ENCODE peak calls at places on chromosome 3, in six cellular contexts. One of them, this sample, is unnamed.

GRCh38 chr3:80227216-80227615 is 459.4 kb upstream of the ROBO1 start:
- DNase-seq in kidney glomerular epithelial cell: no peak
- DNase-seq in NCI-H1694: no peak
- DNase-seq in Right ventricle myocardium superior: no peak
- DNase-seq in astrocyte: peak; percentile 18
- DNase-seq in heart right ventricle: no peak
- DNase-seq in this sample: no peak

GRCh38 chr3:58630081-58630709 is 36.4 kb downstream of the FAM3D start:
- DNase-seq in heart right ventricle: peak; percentile 78
- DNase-seq in kidney glomerular epithelial cell: peak; percentile 47
- DNase-seq in astrocyte: peak; percentile 33
- DNase-seq in NCI-H1694: peak; percentile 17
- DNase-seq in Right ventricle myocardium superior: no peak
- DNase-seq in this sample: no peak

GRCh38 chr3:138509586-138509985 is 75.2 kb downstream of the ESYT3 start:
- DNase-seq in astrocyte: peak; percentile 1
- DNase-seq in kidney glomerular epithelial cell: no peak
- DNase-seq in heart right ventricle: no peak
- DNase-seq in Right ventricle myocardium superior: no peak
- DNase-seq in NCI-H1694: no peak
- DNase-seq in this sample: no peak

GRCh38 chr3:10164546-10165393 is at the start of gene IRAK2:
- DNase-seq in NCI-H1694: no peak
- DNase-seq in kidney glomerular epithelial cell: peak; percentile 51
- DNase-seq in heart right ventricle: peak; percentile 70
- DNase-seq in astrocyte: peak; percentile 25
- DNase-seq in Right ventricle myocardium superior: peak; percentile 87
- DNase-seq in this sample: no peak

GRCh38 chr3:135491478-135491877 is 474.1 kb upstream of the PPP2R3A start:
- DNase-seq in NCI-H1694: no peak
- DNase-seq in Right ventricle myocardium superior: no peak
- DNase-seq in heart right ventricle: no peak
- DNase-seq in astrocyte: no peak
- DNase-seq in kidney glomerular epithelial cell: no peak
- DNase-seq in this sample: no peak

GRCh38 chr3:88984266-88984665 is 123.2 kb upstream of the EPHA3 start:
- DNase-seq in heart right ventricle: no peak
- DNase-seq in NCI-H1694: no peak
- DNase-seq in kidney glomerular epithelial cell: no peak
- DNase-seq in astrocyte: peak; percentile 63
- DNase-seq in Right ventricle myocardium superior: no peak
- DNase-seq in this sample: no peak

GRCh38 chr3:47022540-47023161 is 43.2 kb downstream of the NBEAL2 start:
- DNase-seq in astrocyte: no peak
- DNase-seq in Right ventricle myocardium superior: no peak
- DNase-seq in kidney glomerular epithelial cell: no peak
- DNase-seq in NCI-H1694: no peak
- DNase-seq in heart right ventricle: no peak
- DNase-seq in this sample: no peak

GRCh38 chr3:149635396-149635795 is 22.4 kb downstream of the WWTR1 start:
- DNase-seq in Right ventricle myocardium superior: no peak
- DNase-seq in astrocyte: no peak
- DNase-seq in heart right ventricle: no peak
- DNase-seq in kidney glomerular epithelial cell: no peak
- DNase-seq in NCI-H1694: no peak
- DNase-seq in this sample: no peak

GRCh38 chr3:150106752-150107428 is 136.2 kb upstream of the PFN2 start:
- DNase-seq in heart right ventricle: no peak
- DNase-seq in Right ventricle myocardium superior: no peak
- DNase-seq in NCI-H1694: no peak
- DNase-seq in kidney glomerular epithelial cell: peak; percentile 75
- DNase-seq in astrocyte: peak; percentile 90
- DNase-seq in this sample: no peak

GRCh38 chr3:134867277-134867676 is 72.2 kb downstream of the EPHB1 start:
- DNase-seq in heart right ventricle: no peak
- DNase-seq in astrocyte: no peak
- DNase-seq in kidney glomerular epithelial cell: no peak
- DNase-seq in Right ventricle myocardium superior: no peak
- DNase-seq in NCI-H1694: no peak
- DNase-seq in this sample: no peak

GRCh38 chr3:122793568-122794416 is at the start of gene HSPBAP1:
- DNase-seq in NCI-H1694: no peak
- DNase-seq in kidney glomerular epithelial cell: no peak
- DNase-seq in Right ventricle myocardium superior: peak; percentile 97
- DNase-seq in heart right ventricle: peak; percentile 94
- DNase-seq in astrocyte: peak; percentile 90
- DNase-seq in this sample: no peak

GRCh38 chr3:112321867-112322652 is 10.9 kb upstream of the CD200 start:
- DNase-seq in NCI-H1694: no peak
- DNase-seq in heart right ventricle: no peak
- DNase-seq in astrocyte: no peak
- DNase-seq in Right ventricle myocardium superior: no peak
- DNase-seq in kidney glomerular epithelial cell: no peak
- DNase-seq in this sample: no peak

GRCh38 chr3:635393-635792 is 438.8 kb downstream of the CHL1 start:
- DNase-seq in Right ventricle myocardium superior: no peak
- DNase-seq in heart right ventricle: no peak
- DNase-seq in astrocyte: no peak
- DNase-seq in kidney glomerular epithelial cell: no peak
- DNase-seq in NCI-H1694: no peak
- DNase-seq in this sample: no peak

GRCh38 chr3:108940568-108941285 is 13.0 kb downstream of the GUCA1C start:
- DNase-seq in NCI-H1694: no peak
- DNase-seq in Right ventricle myocardium superior: no peak
- DNase-seq in astrocyte: peak; percentile 71
- DNase-seq in kidney glomerular epithelial cell: no peak
- DNase-seq in heart right ventricle: no peak
- DNase-seq in this sample: no peak

GRCh38 chr3:177478170-177478859 is 281.0 kb upstream of the TBL1XR1 start:
- DNase-seq in Right ventricle myocardium superior: no peak
- DNase-seq in NCI-H1694: no peak
- DNase-seq in heart right ventricle: peak; percentile 25
- DNase-seq in astrocyte: peak; percentile 100
- DNase-seq in kidney glomerular epithelial cell: peak; percentile 100
- DNase-seq in this sample: no peak

GRCh38 chr3:147392083-147392916 is 14.0 kb downstream of the ZIC4 start:
- DNase-seq in kidney glomerular epithelial cell: no peak
- DNase-seq in astrocyte: no peak
- DNase-seq in heart right ventricle: no peak
- DNase-seq in Right ventricle myocardium superior: no peak
- DNase-seq in NCI-H1694: peak; percentile 23
- DNase-seq in this sample: no peak

GRCh38 chr3:50008931-50009330 is 69.0 kb downstream of the RBM6 start:
- DNase-seq in heart right ventricle: no peak
- DNase-seq in astrocyte: peak; percentile 43
- DNase-seq in kidney glomerular epithelial cell: peak; percentile 32
- DNase-seq in NCI-H1694: no peak
- DNase-seq in Right ventricle myocardium superior: no peak
- DNase-seq in this sample: no peak

GRCh38 chr3:106345353-106346027 is 476.7 kb upstream of the CBLB start:
- DNase-seq in Right ventricle myocardium superior: no peak
- DNase-seq in NCI-H1694: no peak
- DNase-seq in heart right ventricle: no peak
- DNase-seq in astrocyte: peak; percentile 100
- DNase-seq in kidney glomerular epithelial cell: peak; percentile 100
- DNase-seq in this sample: no peak

GRCh38 chr3:26011276-26011675 is 221.4 kb downstream of the OXSM start:
- DNase-seq in kidney glomerular epithelial cell: no peak
- DNase-seq in Right ventricle myocardium superior: no peak
- DNase-seq in heart right ventricle: no peak
- DNase-seq in NCI-H1694: no peak
- DNase-seq in astrocyte: no peak
- DNase-seq in this sample: no peak

GRCh38 chr3:112807685-112808084 is 39.0 kb downstream of the CD200R1L start:
- DNase-seq in kidney glomerular epithelial cell: no peak
- DNase-seq in astrocyte: no peak
- DNase-seq in heart right ventricle: no peak
- DNase-seq in Right ventricle myocardium superior: no peak
- DNase-seq in NCI-H1694: no peak
- DNase-seq in this sample: no peak

GRCh38 chr3:30611613-30612421 is 5.4 kb downstream of the TGFBR2 start:
- DNase-seq in heart right ventricle: no peak
- DNase-seq in Right ventricle myocardium superior: no peak
- DNase-seq in NCI-H1694: no peak
- DNase-seq in kidney glomerular epithelial cell: peak; percentile 62
- DNase-seq in astrocyte: peak; percentile 72
- DNase-seq in this sample: no peak

GRCh38 chr3:187025254-187025655 is 94.9 kb downstream of the ST6GAL1 start:
- DNase-seq in Right ventricle myocardium superior: no peak
- DNase-seq in heart right ventricle: no peak
- DNase-seq in kidney glomerular epithelial cell: no peak
- DNase-seq in astrocyte: no peak
- DNase-seq in NCI-H1694: no peak
- DNase-seq in this sample: no peak

GRCh38 chr3:34212671-34213070 is 414.2 kb downstream of the PDCD6IP start:
- DNase-seq in NCI-H1694: no peak
- DNase-seq in kidney glomerular epithelial cell: peak; percentile 17
- DNase-seq in heart right ventricle: no peak
- DNase-seq in Right ventricle myocardium superior: peak; percentile 47
- DNase-seq in astrocyte: peak; percentile 61
- DNase-seq in this sample: no peak

GRCh38 chr3:195697582-195698324 is 23.0 kb upstream of the MUC20 start:
- DNase-seq in kidney glomerular epithelial cell: no peak
- DNase-seq in heart right ventricle: no peak
- DNase-seq in NCI-H1694: no peak
- DNase-seq in astrocyte: peak; percentile 89
- DNase-seq in Right ventricle myocardium superior: no peak
- DNase-seq in this sample: no peak

GRCh38 chr3:52028572-52028971 is 27.8 kb downstream of the DUSP7 start:
- DNase-seq in astrocyte: no peak
- DNase-seq in NCI-H1694: peak; percentile 12
- DNase-seq in kidney glomerular epithelial cell: no peak
- DNase-seq in Right ventricle myocardium superior: peak; percentile 91
- DNase-seq in heart right ventricle: peak; percentile 67
- DNase-seq in this sample: no peak

GRCh38 chr3:168117853-168118313 is 22.2 kb upstream of the GOLIM4 start:
- DNase-seq in Right ventricle myocardium superior: no peak
- DNase-seq in heart right ventricle: no peak
- DNase-seq in NCI-H1694: no peak
- DNase-seq in kidney glomerular epithelial cell: no peak
- DNase-seq in astrocyte: peak; percentile 17
- DNase-seq in this sample: no peak

GRCh38 chr3:57784089-57784735 is 28.1 kb downstream of the SLMAP start:
- DNase-seq in astrocyte: no peak
- DNase-seq in kidney glomerular epithelial cell: no peak
- DNase-seq in Right ventricle myocardium superior: no peak
- DNase-seq in NCI-H1694: no peak
- DNase-seq in heart right ventricle: no peak
- DNase-seq in this sample: no peak

GRCh38 chr3:192365571-192365970 is 361.8 kb downstream of the FGF12 start:
- DNase-seq in kidney glomerular epithelial cell: no peak
- DNase-seq in heart right ventricle: no peak
- DNase-seq in Right ventricle myocardium superior: no peak
- DNase-seq in astrocyte: no peak
- DNase-seq in NCI-H1694: no peak
- DNase-seq in this sample: no peak

GRCh38 chr3:85709483-85709882 is 750.7 kb downstream of the CADM2 start:
- DNase-seq in NCI-H1694: no peak
- DNase-seq in Right ventricle myocardium superior: no peak
- DNase-seq in kidney glomerular epithelial cell: no peak
- DNase-seq in astrocyte: no peak
- DNase-seq in heart right ventricle: no peak
- DNase-seq in this sample: no peak

GRCh38 chr3:11155341-11156025 is 1.2 kb downstream of the HRH1 start:
- DNase-seq in heart right ventricle: peak; percentile 55
- DNase-seq in NCI-H1694: no peak
- DNase-seq in astrocyte: peak; percentile 70
- DNase-seq in Right ventricle myocardium superior: peak; percentile 80
- DNase-seq in kidney glomerular epithelial cell: peak; percentile 80
- DNase-seq in this sample: peak; percentile 58

GRCh38 chr3:79477242-79477641 is 290.6 kb downstream of the ROBO1 start:
- DNase-seq in astrocyte: no peak
- DNase-seq in kidney glomerular epithelial cell: no peak
- DNase-seq in Right ventricle myocardium superior: no peak
- DNase-seq in NCI-H1694: no peak
- DNase-seq in heart right ventricle: no peak
- DNase-seq in this sample: no peak

GRCh38 chr3:124372784-124373183 is 357.5 kb upstream of the UMPS start:
- DNase-seq in astrocyte: no peak
- DNase-seq in Right ventricle myocardium superior: no peak
- DNase-seq in heart right ventricle: no peak
- DNase-seq in NCI-H1694: no peak
- DNase-seq in kidney glomerular epithelial cell: no peak
- DNase-seq in this sample: no peak

This sample was measured in NCI-H2171.